ENCODE peak calls at places on chromosomes 5 and 9, in five cellular contexts. One of them, this sample, is unnamed.

GRCh38 chr9:135369401-135369800 is 110.2 kb upstream of the PPP1R26 start:
- DNase-seq in psoas muscle: no peak
- DNase-seq in heart left ventricle: no peak
- DNase-seq in NCI-H1092 treated with DMSO at 0.1 percent for 48 hours: no peak
- DNase-seq in endothelial cell: no peak
- DNase-seq in this sample: no peak

GRCh38 chr9:126275386-126276001 is 51.1 kb upstream of the MVB12B start:
- DNase-seq in psoas muscle: no peak
- DNase-seq in heart left ventricle: peak; percentile 52
- DNase-seq in NCI-H1092 treated with DMSO at 0.1 percent for 48 hours: no peak
- DNase-seq in endothelial cell: no peak
- DNase-seq in this sample: no peak

GRCh38 chr9:31140316-31140715 is 1244.1 kb upstream of the ACO1 start:
- DNase-seq in psoas muscle: no peak
- DNase-seq in heart left ventricle: no peak
- DNase-seq in NCI-H1092 treated with DMSO at 0.1 percent for 48 hours: peak; percentile 29
- DNase-seq in endothelial cell: no peak
- DNase-seq in this sample: no peak

GRCh38 chr9:136840877-136841645 is 1.2 kb upstream of the AJM1 start:
- DNase-seq in psoas muscle: peak; percentile 72
- DNase-seq in heart left ventricle: no peak
- DNase-seq in NCI-H1092 treated with DMSO at 0.1 percent for 48 hours: peak; percentile 82
- DNase-seq in endothelial cell: no peak
- DNase-seq in this sample: peak; percentile 42

GRCh38 chr9:70561805-70562395 is 147.4 kb upstream of the KLF9 start:
- DNase-seq in psoas muscle: no peak
- DNase-seq in heart left ventricle: no peak
- DNase-seq in NCI-H1092 treated with DMSO at 0.1 percent for 48 hours: no peak
- DNase-seq in endothelial cell: no peak
- DNase-seq in this sample: no peak

GRCh38 chr9:79939819-79940218 is 368.1 kb downstream of the TLE4 start:
- DNase-seq in psoas muscle: no peak
- DNase-seq in heart left ventricle: no peak
- DNase-seq in NCI-H1092 treated with DMSO at 0.1 percent for 48 hours: peak; percentile 40
- DNase-seq in endothelial cell: no peak
- DNase-seq in this sample: no peak

GRCh38 chr5:124670672-124671592 is 75.5 kb downstream of the ZNF608 start:
- DNase-seq in psoas muscle: no peak
- DNase-seq in heart left ventricle: no peak
- DNase-seq in NCI-H1092 treated with DMSO at 0.1 percent for 48 hours: peak; percentile 43
- DNase-seq in endothelial cell: no peak
- DNase-seq in this sample: no peak

GRCh38 chr5:127555826-127556225 is 38.4 kb downstream of the PRRC1 start:
- DNase-seq in psoas muscle: no peak
- DNase-seq in heart left ventricle: no peak
- DNase-seq in NCI-H1092 treated with DMSO at 0.1 percent for 48 hours: no peak
- DNase-seq in endothelial cell: no peak
- DNase-seq in this sample: no peak

GRCh38 chr9:132876849-132877248 is 1.2 kb downstream of the AK8 start:
- DNase-seq in psoas muscle: no peak
- DNase-seq in heart left ventricle: no peak
- DNase-seq in NCI-H1092 treated with DMSO at 0.1 percent for 48 hours: no peak
- DNase-seq in endothelial cell: no peak
- DNase-seq in this sample: no peak

GRCh38 chr5:149322518-149322917 is 22.8 kb upstream of the GRPEL2 start:
- DNase-seq in psoas muscle: no peak
- DNase-seq in heart left ventricle: no peak
- DNase-seq in NCI-H1092 treated with DMSO at 0.1 percent for 48 hours: no peak
- DNase-seq in endothelial cell: no peak
- DNase-seq in this sample: no peak

GRCh38 chr9:91426123-91426745 is 2.6 kb upstream of the NFIL3 start:
- DNase-seq in psoas muscle: no peak
- DNase-seq in heart left ventricle: no peak
- DNase-seq in NCI-H1092 treated with DMSO at 0.1 percent for 48 hours: peak; percentile 33
- DNase-seq in endothelial cell: no peak
- DNase-seq in this sample: no peak

GRCh38 chr9:100427366-100428263 is 672 bp downstream of the MSANTD3 start:
- DNase-seq in psoas muscle: peak; percentile 66
- DNase-seq in heart left ventricle: peak; percentile 68
- DNase-seq in NCI-H1092 treated with DMSO at 0.1 percent for 48 hours: peak; percentile 35
- DNase-seq in endothelial cell: peak; percentile 47
- DNase-seq in this sample: no peak

GRCh38 chr5:77871016-77871415 is 94.9 kb upstream of the TBCA start:
- DNase-seq in psoas muscle: no peak
- DNase-seq in heart left ventricle: no peak
- DNase-seq in NCI-H1092 treated with DMSO at 0.1 percent for 48 hours: no peak
- DNase-seq in endothelial cell: no peak
- DNase-seq in this sample: no peak

GRCh38 chr9:7613931-7614330 is 185.6 kb downstream of the DMAC1 start:
- DNase-seq in psoas muscle: no peak
- DNase-seq in heart left ventricle: no peak
- DNase-seq in NCI-H1092 treated with DMSO at 0.1 percent for 48 hours: no peak
- DNase-seq in endothelial cell: no peak
- DNase-seq in this sample: no peak

GRCh38 chr5:173330151-173330855 is 2.1 kb upstream of the STC2 start:
- DNase-seq in psoas muscle: no peak
- DNase-seq in heart left ventricle: no peak
- DNase-seq in NCI-H1092 treated with DMSO at 0.1 percent for 48 hours: no peak
- DNase-seq in endothelial cell: no peak
- DNase-seq in this sample: no peak

GRCh38 chr9:92506184-92506857 is 24.0 kb upstream of the ASPN start:
- DNase-seq in psoas muscle: peak; percentile 62
- DNase-seq in heart left ventricle: peak; percentile 49
- DNase-seq in NCI-H1092 treated with DMSO at 0.1 percent for 48 hours: no peak
- DNase-seq in endothelial cell: no peak
- DNase-seq in this sample: no peak

GRCh38 chr9:137984005-137984404 is 106.4 kb downstream of the CACNA1B start:
- DNase-seq in psoas muscle: no peak
- DNase-seq in heart left ventricle: no peak
- DNase-seq in NCI-H1092 treated with DMSO at 0.1 percent for 48 hours: no peak
- DNase-seq in endothelial cell: no peak
- DNase-seq in this sample: no peak

GRCh38 chr5:180467028-180467427 is 27.2 kb upstream of the CNOT6 start:
- DNase-seq in psoas muscle: peak; percentile 68
- DNase-seq in heart left ventricle: peak; percentile 52
- DNase-seq in NCI-H1092 treated with DMSO at 0.1 percent for 48 hours: no peak
- DNase-seq in endothelial cell: no peak
- DNase-seq in this sample: no peak

GRCh38 chr9:78644359-78644758 is 347.4 kb downstream of the PSAT1 start:
- DNase-seq in psoas muscle: no peak
- DNase-seq in heart left ventricle: no peak
- DNase-seq in NCI-H1092 treated with DMSO at 0.1 percent for 48 hours: no peak
- DNase-seq in endothelial cell: no peak
- DNase-seq in this sample: no peak

GRCh38 chr5:137488974-137489373 is 10.2 kb downstream of the SPOCK1 start:
- DNase-seq in psoas muscle: no peak
- DNase-seq in heart left ventricle: no peak
- DNase-seq in NCI-H1092 treated with DMSO at 0.1 percent for 48 hours: no peak
- DNase-seq in endothelial cell: no peak
- DNase-seq in this sample: no peak

GRCh38 chr5:146805099-146805498 is 73.5 kb downstream of the PPP2R2B start:
- DNase-seq in psoas muscle: no peak
- DNase-seq in heart left ventricle: no peak
- DNase-seq in NCI-H1092 treated with DMSO at 0.1 percent for 48 hours: no peak
- DNase-seq in endothelial cell: no peak
- DNase-seq in this sample: no peak

GRCh38 chr5:62259699-62260220 is 46.2 kb upstream of the KIF2A start:
- DNase-seq in psoas muscle: no peak
- DNase-seq in heart left ventricle: no peak
- DNase-seq in NCI-H1092 treated with DMSO at 0.1 percent for 48 hours: no peak
- DNase-seq in endothelial cell: no peak
- DNase-seq in this sample: no peak